ENCODE peak calls at places on chromosomes 3 and 15, in six cellular contexts. R is foreskin fibroblast, B is epithelial cell of esophagus, V is prostate gland, U is stomach, Q is IMR-90. G is an unnamed sample.
A peak's percentile ranks its signal among the peaks of the same experiment; 100 is the strongest.

GRCh38 chr3:194104041-194104751 is 31.8 kb upstream of the HES1 start:
- DNase-seq in R (no peak), B (no peak), V (no peak), U (no peak), Q (no peak), G (no peak)

GRCh38 chr15:97521894-97522293 is 438.6 kb upstream of the ARRDC4 start:
- DNase-seq in R (peak; percentile 6), B (peak; percentile 20), V (no peak), U (no peak), Q (no peak), G (no peak)

GRCh38 chr3:144229973-144230372 is 258.4 kb downstream of the DIPK2A start:
- DNase-seq in R (peak; percentile 31), B (peak; percentile 7), V (no peak), U (no peak), Q (no peak), G (peak; percentile 6)

GRCh38 chr3:174700736-174701135 is 158.4 kb upstream of the NAALADL2 start:
- DNase-seq in R (no peak), B (no peak), V (no peak), U (no peak), Q (no peak), G (no peak)

GRCh38 chr3:52527732-52528595 is 5.7 kb downstream of the NT5DC2 start:
- DNase-seq in R (no peak), B (no peak), V (no peak), U (no peak), Q (no peak), G (no peak)

GRCh38 chr15:52220251-52220650 is 29.1 kb upstream of the GNB5 start:
- DNase-seq in R (no peak), B (no peak), V (no peak), U (no peak), Q (no peak), G (no peak)

GRCh38 chr3:186909078-186909853 is 21.1 kb upstream of the ST6GAL1 start:
- DNase-seq in R (no peak), B (no peak), V (no peak), U (peak; percentile 43), Q (no peak), G (no peak)

GRCh38 chr3:48945856-48946549 is 27.4 kb downstream of the ARIH2 start:
- DNase-seq in R (no peak), B (no peak), V (no peak), U (no peak), Q (no peak), G (no peak)

GRCh38 chr3:194396897-194397756 is 1.9 kb downstream of the GP5 start:
- DNase-seq in R (no peak), B (peak; percentile 64), V (no peak), U (no peak), Q (no peak), G (no peak)

GRCh38 chr3:135565481-135565880 is 400.0 kb upstream of the PPP2R3A start:
- DNase-seq in R (peak; percentile 47), B (no peak), V (no peak), U (no peak), Q (no peak), G (peak; percentile 5)

GRCh38 chr3:142647856-142648255 is 51.7 kb downstream of the PLS1 start:
- DNase-seq in R (peak; percentile 31), B (peak; percentile 91), V (no peak), U (no peak), Q (peak; percentile 5), G (peak; percentile 53)

GRCh38 chr15:55917881-55918296 is 75.5 kb downstream of the NEDD4 start:
- DNase-seq in R (peak; percentile 91), B (peak; percentile 88), V (no peak), U (peak; percentile 52), Q (peak; percentile 96), G (peak; percentile 93)

GRCh38 chr3:24019585-24019984 is 74.5 kb downstream of the NR1D2 start:
- DNase-seq in R (no peak), B (no peak), V (no peak), U (no peak), Q (no peak), G (no peak)

GRCh38 chr3:171696805-171697204 is 113.5 kb downstream of the PLD1 start:
- DNase-seq in R (no peak), B (no peak), V (no peak), U (no peak), Q (no peak), G (no peak)

GRCh38 chr3:170418422-170419300 is at the start of gene CLDN11:
- DNase-seq in R (peak; percentile 87), B (peak; percentile 18), V (peak; percentile 30), U (no peak), Q (peak; percentile 75), G (peak; percentile 63)

GRCh38 chr3:27454914-27455313 is 29.3 kb downstream of the SLC4A7 start:
- DNase-seq in R (no peak), B (no peak), V (no peak), U (no peak), Q (peak; percentile 6), G (peak; percentile 32)

GRCh38 chr3:11236588-11237461 is 35.4 kb upstream of the ATG7 start:
- DNase-seq in R (peak; percentile 48), B (peak; percentile 83), V (peak; percentile 63), U (peak; percentile 80), Q (peak; percentile 69), G (peak; percentile 47)

GRCh38 chr3:181555681-181556080 is 156.0 kb upstream of the SOX2 start:
- DNase-seq in R (no peak), B (no peak), V (no peak), U (no peak), Q (no peak), G (no peak)

GRCh38 chr3:51123531-51123930 is 261.6 kb upstream of the MANF start:
- DNase-seq in R (no peak), B (no peak), V (no peak), U (no peak), Q (no peak), G (no peak)

GRCh38 chr3:46059432-46059831 is 32.1 kb upstream of the XCR1 start:
- DNase-seq in R (no peak), B (no peak), V (no peak), U (no peak), Q (no peak), G (no peak)

GRCh38 chr15:100998630-100999029 is 79.5 kb downstream of the LRRK1 start:
- DNase-seq in R (no peak), B (no peak), V (no peak), U (no peak), Q (no peak), G (no peak)

GRCh38 chr3:115857518-115858136 is 234.3 kb downstream of the GAP43 start:
- DNase-seq in R (no peak), B (peak; percentile 21), V (peak; percentile 24), U (no peak), Q (peak; percentile 74), G (no peak)

GRCh38 chr15:59437777-59438574 is at the start of gene FAM81A:
- DNase-seq in R (peak; percentile 83), B (peak; percentile 54), V (peak; percentile 73), U (peak; percentile 78), Q (peak; percentile 47), G (peak; percentile 64)

GRCh38 chr3:29577250-29577649 is 296.4 kb downstream of the RBMS3 start:
- DNase-seq in R (no peak), B (no peak), V (no peak), U (peak; percentile 30), Q (no peak), G (no peak)

GRCh38 chr3:111859974-111860859 is 1.2 kb downstream of the PHLDB2 start:
- DNase-seq in R (peak; percentile 94), B (peak; percentile 82), V (peak; percentile 87), U (peak; percentile 75), Q (peak; percentile 87), G (peak; percentile 90)

GRCh38 chr3:61250784-61251173 is 473 bp downstream of the FHIT start:
- DNase-seq in R (peak; percentile 26), B (peak; percentile 77), V (peak; percentile 29), U (no peak), Q (no peak), G (peak; percentile 32)

GRCh38 chr3:152197451-152197850 is 71.3 kb upstream of the MBNL1 start:
- DNase-seq in R (peak; percentile 37), B (no peak), V (no peak), U (no peak), Q (peak; percentile 50), G (peak; percentile 40)
- H3K4me3 ChIP-seq in R (no peak overlapping the region), B (no peak overlapping the region), V (no peak overlapping the region), U (no peak overlapping the region), Q (no peak overlapping the region), G (no peak overlapping the region)

DNA sequence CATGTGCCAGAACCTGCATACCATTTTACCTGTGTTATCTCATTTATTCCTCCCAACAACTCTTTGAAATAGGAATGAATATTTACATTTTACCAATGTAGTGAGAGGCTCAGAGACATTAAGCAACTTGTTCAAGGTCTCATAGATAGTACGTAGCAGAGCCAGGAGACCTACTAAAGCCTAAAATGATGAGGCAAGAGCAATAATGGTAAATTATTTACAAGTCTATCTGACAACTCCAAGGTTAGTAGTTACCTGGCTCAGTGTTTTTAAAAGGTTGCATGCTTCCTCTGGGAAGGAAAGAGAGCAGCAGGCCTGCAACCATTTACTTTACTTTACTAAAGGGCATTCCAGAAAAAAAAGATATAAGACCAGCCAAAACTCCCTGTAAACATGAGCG is 103.0 kb downstream of the CFAP20DC start:
- DNase-seq in R (no peak), B (no peak), V (no peak), U (no peak), Q (no peak), G (no peak)
- H3K4me3 ChIP-seq in R (no peak overlapping the region), B (no peak overlapping the region), V (no peak overlapping the region), U (no peak overlapping the region), Q (no peak overlapping the region), G (no peak overlapping the region)

DNA sequence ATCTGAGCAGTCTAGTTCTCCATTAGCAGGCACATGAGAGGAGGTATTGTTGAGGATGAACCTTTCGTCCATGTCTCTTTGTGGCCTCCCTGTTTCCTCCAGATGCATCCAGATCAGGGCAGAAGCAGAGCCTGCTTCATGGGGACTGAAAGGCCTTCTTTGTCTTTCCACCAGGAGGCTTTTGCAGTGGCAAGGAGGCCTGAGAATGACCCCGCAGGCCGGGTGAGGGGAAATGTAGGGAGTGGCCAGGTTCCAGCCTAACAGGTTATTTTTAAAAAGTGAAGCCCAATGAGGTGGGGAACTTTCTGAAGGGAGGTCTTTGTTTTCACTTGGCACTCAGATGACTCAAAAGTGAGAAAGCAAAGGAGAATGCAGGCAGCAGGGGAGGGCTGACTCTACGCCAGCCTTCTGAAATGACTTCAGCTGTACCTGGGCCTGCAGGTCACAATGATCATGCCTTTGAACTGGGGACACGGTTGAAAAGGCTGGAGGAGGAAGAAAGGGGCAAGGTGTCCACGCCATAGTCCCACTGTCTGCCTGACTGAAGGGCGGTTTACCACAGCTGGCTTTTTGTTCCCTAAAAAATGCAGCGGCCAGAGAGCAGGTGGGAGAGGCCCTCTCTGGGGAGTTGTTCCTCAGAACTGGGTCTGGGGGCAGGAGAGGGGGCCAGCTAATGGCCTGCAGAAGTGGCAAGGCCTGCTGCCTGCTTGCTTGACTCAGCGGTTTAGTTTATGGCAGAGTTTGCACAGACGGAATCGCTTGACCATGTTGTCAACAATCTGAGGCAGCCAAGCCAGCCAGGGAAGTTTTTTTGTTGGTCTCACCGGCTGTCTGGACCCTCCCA is 28.7 kb downstream of the CMTM7 start:
- DNase-seq in R (peak; percentile 63), B (peak; percentile 87), V (peak; percentile 46), U (peak; percentile 54), Q (peak; percentile 62), G (no peak)
- H3K4me3 ChIP-seq in R (no peak overlapping the region), B (no peak overlapping the region), V (no peak overlapping the region), U (no peak overlapping the region), Q (no peak overlapping the region), G (no peak overlapping the region)

GRCh38 chr15:22947101-22948000 is 32.8 kb downstream of the CYFIP1 start:
- DNase-seq in R (no peak), B (no peak), V (no peak), U (no peak), Q (no peak), G (no peak)
- H3K4me3 ChIP-seq in R (no peak overlapping the region), B (no peak overlapping the region), V (no peak overlapping the region), U (no peak overlapping the region), Q (no peak overlapping the region), G (no peak overlapping the region)

GRCh38 chr3:141345528-141345927 is 22.8 kb upstream of the ZBTB38 start:
- DNase-seq in R (no peak), B (no peak), V (no peak), U (no peak), Q (no peak), G (no peak)
- H3K4me3 ChIP-seq in R (no peak overlapping the region), B (no peak overlapping the region), V (no peak overlapping the region), U (no peak overlapping the region), Q (no peak overlapping the region), G (no peak overlapping the region)

G was measured in fibroblast of mammary gland.